ENCODE peak calls at places on chromosome 3, in eight cellular contexts. One of them, this sample, is unnamed.

GRCh38 chr3:89000886-89001285 is 106.5 kb upstream of the EPHA3 start:
- DNase-seq in CD8-positive, alpha-beta memory T cell: no peak
- DNase-seq in CD4-positive, alpha-beta T cell: no peak
- DNase-seq in NCI-H774: no peak
- DNase-seq in NCI-H510A treated with DMSO at 0.1 percent for 48 hours: no peak
- DNase-seq in GM04504: no peak
- DNase-seq in keratinocyte: no peak
- DNase-seq in epithelial cell of prostate: no peak
- DNase-seq in this sample: no peak

GRCh38 chr3:19399356-19399755 is 251.0 kb downstream of the KCNH8 start:
- DNase-seq in keratinocyte: no peak
- DNase-seq in epithelial cell of prostate: no peak
- DNase-seq in CD8-positive, alpha-beta memory T cell: no peak
- DNase-seq in NCI-H774: no peak
- DNase-seq in CD4-positive, alpha-beta T cell: no peak
- DNase-seq in NCI-H510A treated with DMSO at 0.1 percent for 48 hours: no peak
- DNase-seq in GM04504: no peak
- DNase-seq in this sample: no peak

GRCh38 chr3:156518726-156519125 is 36.2 kb downstream of the SSR3 start:
- DNase-seq in keratinocyte: no peak
- DNase-seq in CD8-positive, alpha-beta memory T cell: no peak
- DNase-seq in epithelial cell of prostate: peak
- DNase-seq in NCI-H774: no peak
- DNase-seq in NCI-H510A treated with DMSO at 0.1 percent for 48 hours: no peak
- DNase-seq in CD4-positive, alpha-beta T cell: no peak
- DNase-seq in GM04504: no peak
- DNase-seq in this sample: no peak

GRCh38 chr3:134065252-134065651 is 35.5 kb upstream of the SLCO2A1 start:
- DNase-seq in NCI-H510A treated with DMSO at 0.1 percent for 48 hours: no peak
- DNase-seq in CD4-positive, alpha-beta T cell: no peak
- DNase-seq in keratinocyte: no peak
- DNase-seq in epithelial cell of prostate: no peak
- DNase-seq in NCI-H774: no peak
- DNase-seq in GM04504: no peak
- DNase-seq in CD8-positive, alpha-beta memory T cell: no peak
- DNase-seq in this sample: no peak

GRCh38 chr3:137052298-137052697 is 94.5 kb downstream of the IL20RB start:
- DNase-seq in GM04504: no peak
- DNase-seq in NCI-H510A treated with DMSO at 0.1 percent for 48 hours: no peak
- DNase-seq in NCI-H774: no peak
- DNase-seq in CD4-positive, alpha-beta T cell: no peak
- DNase-seq in epithelial cell of prostate: no peak
- DNase-seq in keratinocyte: no peak
- DNase-seq in CD8-positive, alpha-beta memory T cell: no peak
- DNase-seq in this sample: no peak

GRCh38 chr3:69164296-69164695 is 41.9 kb upstream of the LMOD3 start:
- DNase-seq in epithelial cell of prostate: no peak
- DNase-seq in GM04504: no peak
- DNase-seq in CD8-positive, alpha-beta memory T cell: no peak
- DNase-seq in CD4-positive, alpha-beta T cell: no peak
- DNase-seq in keratinocyte: no peak
- DNase-seq in NCI-H510A treated with DMSO at 0.1 percent for 48 hours: no peak
- DNase-seq in NCI-H774: no peak
- DNase-seq in this sample: no peak

GRCh38 chr3:194905696-194906095 is 220.0 kb downstream of the FAM43A start:
- DNase-seq in NCI-H774: no peak
- DNase-seq in CD4-positive, alpha-beta T cell: no peak
- DNase-seq in GM04504: no peak
- DNase-seq in NCI-H510A treated with DMSO at 0.1 percent for 48 hours: no peak
- DNase-seq in CD8-positive, alpha-beta memory T cell: no peak
- DNase-seq in epithelial cell of prostate: no peak
- DNase-seq in keratinocyte: no peak
- DNase-seq in this sample: no peak

GRCh38 chr3:67616046-67616445 is 38.4 kb downstream of the SUCLG2 start:
- DNase-seq in CD4-positive, alpha-beta T cell: no peak
- DNase-seq in epithelial cell of prostate: no peak
- DNase-seq in CD8-positive, alpha-beta memory T cell: no peak
- DNase-seq in GM04504: no peak
- DNase-seq in NCI-H774: no peak
- DNase-seq in NCI-H510A treated with DMSO at 0.1 percent for 48 hours: no peak
- DNase-seq in keratinocyte: no peak
- DNase-seq in this sample: no peak

GRCh38 chr3:150680562-150680961 is 23.2 kb downstream of the ERICH6 start:
- DNase-seq in CD4-positive, alpha-beta T cell: no peak
- DNase-seq in NCI-H510A treated with DMSO at 0.1 percent for 48 hours: no peak
- DNase-seq in GM04504: no peak
- DNase-seq in NCI-H774: no peak
- DNase-seq in CD8-positive, alpha-beta memory T cell: no peak
- DNase-seq in epithelial cell of prostate: no peak
- DNase-seq in keratinocyte: no peak
- DNase-seq in this sample: no peak

GRCh38 chr3:24002129-24002528 is 57.0 kb downstream of the NR1D2 start:
- DNase-seq in keratinocyte: no peak
- DNase-seq in NCI-H774: no peak
- DNase-seq in CD8-positive, alpha-beta memory T cell: no peak
- DNase-seq in NCI-H510A treated with DMSO at 0.1 percent for 48 hours: no peak
- DNase-seq in GM04504: no peak
- DNase-seq in CD4-positive, alpha-beta T cell: no peak
- DNase-seq in epithelial cell of prostate: no peak
- DNase-seq in this sample: no peak

GRCh38 chr3:169772530-169772950 is 656 bp upstream of the MYNN start:
- DNase-seq in GM04504: peak
- DNase-seq in NCI-H510A treated with DMSO at 0.1 percent for 48 hours: peak
- DNase-seq in keratinocyte: peak
- DNase-seq in CD4-positive, alpha-beta T cell: no peak
- DNase-seq in NCI-H774: peak
- DNase-seq in epithelial cell of prostate: no peak
- DNase-seq in CD8-positive, alpha-beta memory T cell: no peak
- DNase-seq in this sample: no peak

GRCh38 chr3:4938583-4938982 is 40.7 kb upstream of the BHLHE40 start:
- DNase-seq in NCI-H510A treated with DMSO at 0.1 percent for 48 hours: no peak
- DNase-seq in NCI-H774: no peak
- DNase-seq in epithelial cell of prostate: no peak
- DNase-seq in CD4-positive, alpha-beta T cell: no peak
- DNase-seq in keratinocyte: no peak
- DNase-seq in GM04504: no peak
- DNase-seq in CD8-positive, alpha-beta memory T cell: no peak
- DNase-seq in this sample: no peak

GRCh38 chr3:96491023-96491422 is 323.4 kb upstream of the EPHA6 start:
- DNase-seq in NCI-H774: no peak
- DNase-seq in CD4-positive, alpha-beta T cell: no peak
- DNase-seq in CD8-positive, alpha-beta memory T cell: no peak
- DNase-seq in NCI-H510A treated with DMSO at 0.1 percent for 48 hours: no peak
- DNase-seq in GM04504: no peak
- DNase-seq in keratinocyte: no peak
- DNase-seq in epithelial cell of prostate: no peak
- DNase-seq in this sample: no peak

GRCh38 chr3:56787258-56787777 is 14.4 kb downstream of the ARHGEF3 start:
- DNase-seq in CD8-positive, alpha-beta memory T cell: no peak
- DNase-seq in NCI-H774: no peak
- DNase-seq in epithelial cell of prostate: no peak
- DNase-seq in keratinocyte: no peak
- DNase-seq in NCI-H510A treated with DMSO at 0.1 percent for 48 hours: peak
- DNase-seq in CD4-positive, alpha-beta T cell: no peak
- DNase-seq in GM04504: no peak
- DNase-seq in this sample: no peak

GRCh38 chr3:55296035-55296434 is 191.1 kb downstream of the WNT5A start:
- DNase-seq in NCI-H510A treated with DMSO at 0.1 percent for 48 hours: peak
- DNase-seq in epithelial cell of prostate: no peak
- DNase-seq in CD8-positive, alpha-beta memory T cell: no peak
- DNase-seq in keratinocyte: no peak
- DNase-seq in CD4-positive, alpha-beta T cell: no peak
- DNase-seq in NCI-H774: no peak
- DNase-seq in GM04504: no peak
- DNase-seq in this sample: no peak

GRCh38 chr3:171488479-171488878 is 28.3 kb upstream of the TNIK start:
- DNase-seq in NCI-H774: no peak
- DNase-seq in keratinocyte: no peak
- DNase-seq in CD4-positive, alpha-beta T cell: no peak
- DNase-seq in GM04504: no peak
- DNase-seq in epithelial cell of prostate: no peak
- DNase-seq in NCI-H510A treated with DMSO at 0.1 percent for 48 hours: no peak
- DNase-seq in CD8-positive, alpha-beta memory T cell: no peak
- DNase-seq in this sample: no peak

GRCh38 chr3:176951144-176951543 is 246.1 kb downstream of the TBL1XR1 start:
- DNase-seq in keratinocyte: no peak
- DNase-seq in epithelial cell of prostate: no peak
- DNase-seq in NCI-H774: no peak
- DNase-seq in CD8-positive, alpha-beta memory T cell: no peak
- DNase-seq in CD4-positive, alpha-beta T cell: no peak
- DNase-seq in GM04504: no peak
- DNase-seq in NCI-H510A treated with DMSO at 0.1 percent for 48 hours: no peak
- DNase-seq in this sample: no peak

GRCh38 chr3:179451335-179452165 is at the start of gene GNB4:
- DNase-seq in NCI-H510A treated with DMSO at 0.1 percent for 48 hours: peak
- DNase-seq in CD8-positive, alpha-beta memory T cell: peak
- DNase-seq in NCI-H774: peak
- DNase-seq in keratinocyte: no peak
- DNase-seq in CD4-positive, alpha-beta T cell: peak
- DNase-seq in GM04504: peak
- DNase-seq in epithelial cell of prostate: no peak
- DNase-seq in this sample: peak

GRCh38 chr3:15520185-15520584 is 1.3 kb downstream of the COLQ start:
- DNase-seq in CD8-positive, alpha-beta memory T cell: no peak
- DNase-seq in NCI-H774: no peak
- DNase-seq in GM04504: no peak
- DNase-seq in NCI-H510A treated with DMSO at 0.1 percent for 48 hours: no peak
- DNase-seq in CD4-positive, alpha-beta T cell: no peak
- DNase-seq in epithelial cell of prostate: no peak
- DNase-seq in keratinocyte: no peak
- DNase-seq in this sample: no peak

GRCh38 chr3:22013641-22014040 is 262.6 kb upstream of the ZNF385D start:
- DNase-seq in epithelial cell of prostate: no peak
- DNase-seq in CD4-positive, alpha-beta T cell: no peak
- DNase-seq in GM04504: no peak
- DNase-seq in keratinocyte: no peak
- DNase-seq in NCI-H774: no peak
- DNase-seq in CD8-positive, alpha-beta memory T cell: no peak
- DNase-seq in NCI-H510A treated with DMSO at 0.1 percent for 48 hours: no peak
- DNase-seq in this sample: no peak

GRCh38 chr3:50325497-50326181 is 2.4 kb downstream of the TUSC2 start:
- DNase-seq in GM04504: no peak
- DNase-seq in CD8-positive, alpha-beta memory T cell: no peak
- DNase-seq in NCI-H774: no peak
- DNase-seq in epithelial cell of prostate: no peak
- DNase-seq in NCI-H510A treated with DMSO at 0.1 percent for 48 hours: no peak
- DNase-seq in keratinocyte: no peak
- DNase-seq in CD4-positive, alpha-beta T cell: no peak
- DNase-seq in this sample: no peak

GRCh38 chr3:33115024-33115768 is 1.4 kb downstream of the CRTAP start:
- DNase-seq in keratinocyte: peak
- DNase-seq in GM04504: peak
- DNase-seq in NCI-H774: no peak
- DNase-seq in NCI-H510A treated with DMSO at 0.1 percent for 48 hours: no peak
- DNase-seq in epithelial cell of prostate: peak
- DNase-seq in CD8-positive, alpha-beta memory T cell: no peak
- DNase-seq in CD4-positive, alpha-beta T cell: no peak
- DNase-seq in this sample: no peak

GRCh38 chr3:38327335-38328009 is 19.1 kb upstream of the XYLB start:
- DNase-seq in CD8-positive, alpha-beta memory T cell: no peak
- DNase-seq in CD4-positive, alpha-beta T cell: no peak
- DNase-seq in keratinocyte: peak
- DNase-seq in epithelial cell of prostate: peak
- DNase-seq in GM04504: peak
- DNase-seq in NCI-H774: no peak
- DNase-seq in NCI-H510A treated with DMSO at 0.1 percent for 48 hours: no peak
- DNase-seq in this sample: peak

GRCh38 chr3:13111874-13112520 is 38.8 kb upstream of the IQSEC1 start:
- DNase-seq in NCI-H774: peak
- DNase-seq in CD8-positive, alpha-beta memory T cell: peak
- DNase-seq in epithelial cell of prostate: no peak
- DNase-seq in keratinocyte: no peak
- DNase-seq in GM04504: no peak
- DNase-seq in CD4-positive, alpha-beta T cell: no peak
- DNase-seq in NCI-H510A treated with DMSO at 0.1 percent for 48 hours: peak
- DNase-seq in this sample: no peak

GRCh38 chr3:171883257-171883892 is 40.2 kb downstream of the TMEM212 start:
- DNase-seq in GM04504: no peak
- DNase-seq in NCI-H774: no peak
- DNase-seq in epithelial cell of prostate: no peak
- DNase-seq in CD8-positive, alpha-beta memory T cell: no peak
- DNase-seq in NCI-H510A treated with DMSO at 0.1 percent for 48 hours: no peak
- DNase-seq in keratinocyte: no peak
- DNase-seq in CD4-positive, alpha-beta T cell: no peak
- DNase-seq in this sample: no peak

GRCh38 chr3:77052733-77053680 is 13.1 kb downstream of the ROBO2 start:
- DNase-seq in keratinocyte: no peak
- DNase-seq in GM04504: no peak
- DNase-seq in NCI-H510A treated with DMSO at 0.1 percent for 48 hours: no peak
- DNase-seq in CD8-positive, alpha-beta memory T cell: no peak
- DNase-seq in NCI-H774: no peak
- DNase-seq in CD4-positive, alpha-beta T cell: no peak
- DNase-seq in epithelial cell of prostate: no peak
- DNase-seq in this sample: no peak

GRCh38 chr3:144624656-144625055 is 653.0 kb downstream of the DIPK2A start:
- DNase-seq in CD4-positive, alpha-beta T cell: no peak
- DNase-seq in keratinocyte: no peak
- DNase-seq in NCI-H774: no peak
- DNase-seq in epithelial cell of prostate: no peak
- DNase-seq in NCI-H510A treated with DMSO at 0.1 percent for 48 hours: no peak
- DNase-seq in GM04504: no peak
- DNase-seq in CD8-positive, alpha-beta memory T cell: no peak
- DNase-seq in this sample: no peak

This sample was measured in central memory CD8-positive, alpha-beta T cell.